ENCODE peak calls at places on chromosomes 1 and 21, in four cellular contexts. J is choroid plexus epithelial cell, L is frontal cortex, P is GM03348. K is an unnamed sample.

GRCh38 chr21:43278766-43279577 is 110.2 kb downstream of the CRYAA start:
- DNase-seq in J (no peak), L (no peak), P (no peak), K (no peak)

GRCh38 chr1:22741118-22741517 is 30.5 kb downstream of the EPHB2 start:
- DNase-seq in J (no peak), L (no peak), P (no peak), K (no peak)

GRCh38 chr1:228015276-228016180 is 8.7 kb downstream of the WNT3A start:
- DNase-seq in J (no peak), L (no peak), P (peak), K (no peak)

GRCh38 chr1:66705100-66705499 is 47.2 kb upstream of the DYNLT5 start:
- DNase-seq in J (peak), L (no peak), P (no peak), K (no peak)

GRCh38 chr1:6494627-6495026 is 3.2 kb upstream of the PLEKHG5 start:
- DNase-seq in J (no peak), L (no peak), P (no peak), K (no peak)

GRCh38 chr1:30631700-30632099 is 91.7 kb downstream of the MATN1 start:
- DNase-seq in J (no peak), L (no peak), P (no peak), K (no peak)

GRCh38 chr1:208868554-208868953 is 624.4 kb upstream of the PLXNA2 start:
- DNase-seq in J (peak), L (no peak), P (peak), K (no peak)

GRCh38 chr1:24409535-24409934 is 4.0 kb downstream of the STPG1 start:
- DNase-seq in J (peak), L (no peak), P (peak), K (no peak)

GRCh38 chr1:16631248-16632043 is 18.1 kb upstream of the NBPF1 start:
- DNase-seq in J (no peak), L (no peak), P (peak), K (no peak)